ENCODE peak calls at places on chromosomes 3 and 15, in five cellular contexts. G is suprapubic skin, A is upper lobe of left lung, W is endothelial cell of umbilical vein, O is HepG2. N is an unnamed sample.
A peak's percentile ranks its signal among the peaks of the same experiment; 100 is the strongest.

GRCh38 chr15:66763186-66764066 is 61.4 kb downstream of the SMAD6 start:
- DNase-seq in O (no peak), A (peak; percentile 96), W (peak; percentile 54), G (peak; percentile 89), N (peak; percentile 88)

GRCh38 chr15:57298843-57299550 is 77.3 kb upstream of the CGNL1 start:
- DNase-seq in O (no peak), G (no peak), A (no peak), W (no peak), N (no peak)

GRCh38 chr3:97910931-97911351 is 61.3 kb downstream of the RIOX2 start:
- DNase-seq in O (no peak), W (no peak), A (no peak), G (no peak), N (peak; percentile 21)

GRCh38 chr3:122100591-122101491 is 45.7 kb downstream of the CD86 start:
- DNase-seq in G (no peak), A (no peak), O (no peak), W (no peak), N (no peak)

GRCh38 chr3:84738101-84738500 is 220.7 kb upstream of the CADM2 start:
- DNase-seq in O (no peak), W (no peak), A (no peak), G (no peak), N (no peak)

GRCh38 chr3:59052803-59053411 is 3.1 kb upstream of the CFAP20DC start:
- DNase-seq in A (no peak), W (peak; percentile 44), O (peak; percentile 25), G (no peak), N (no peak)

GRCh38 chr3:10351013-10351735 is 30.3 kb upstream of the SEC13 start:
- DNase-seq in A (no peak), W (no peak), G (no peak), O (no peak), N (no peak)

GRCh38 chr15:61301701-61302100 is 72.6 kb upstream of the RORA start:
- DNase-seq in O (no peak), G (no peak), A (no peak), W (no peak), N (no peak)

GRCh38 chr15:65377976-65378366 is at the start of gene IGDCC3:
- DNase-seq in W (no peak), O (peak; percentile 81), A (no peak), G (no peak), N (no peak)

GRCh38 chr15:38558714-38559059 is 5.9 kb downstream of the RASGRP1 start:
- DNase-seq in G (no peak), A (no peak), O (no peak), W (no peak), N (no peak)

GRCh38 chr3:157159037-157159761 is 748 bp downstream of the CCNL1 start:
- DNase-seq in G (peak; percentile 87), A (peak; percentile 74), O (peak; percentile 69), W (peak; percentile 58), N (peak; percentile 51)

GRCh38 chr3:42162462-42162861 is 71.3 kb downstream of the TRAK1 start:
- DNase-seq in A (no peak), W (no peak), G (no peak), O (peak; percentile 56), N (no peak)

GRCh38 chr3:181326637-181327223 is 337.2 kb upstream of the DNAJC19 start:
- DNase-seq in A (no peak), G (no peak), W (peak; percentile 54), O (peak; percentile 18), N (no peak)

GRCh38 chr3:111314146-111314873 is 227.7 kb upstream of the CD96 start:
- DNase-seq in O (no peak), A (peak; percentile 43), G (no peak), W (no peak), N (peak; percentile 54)

GRCh38 chr3:31232049-31233040 is 300.4 kb upstream of the STT3B start:
- DNase-seq in G (no peak), O (no peak), A (peak; percentile 57), W (peak; percentile 49), N (no peak)

GRCh38 chr3:129121016-129121791 is 400 bp downstream of the RAB43 start:
- DNase-seq in A (no peak), G (no peak), O (no peak), W (peak; percentile 59), N (no peak)

GRCh38 chr3:129118745-129119144 is 2.9 kb downstream of the RAB43 start:
- DNase-seq in G (no peak), A (no peak), W (peak; percentile 27), O (no peak), N (no peak)

GRCh38 chr3:129121792-129122696 is at the start of gene RAB43:
- DNase-seq in G (peak; percentile 94), W (peak; percentile 75), A (peak; percentile 93), O (peak; percentile 88), N (peak; percentile 91)

GRCh38 chr3:129119365-129120100 is 2.1 kb downstream of the RAB43 start:
- DNase-seq in G (no peak), A (peak; percentile 65), W (peak; percentile 31), O (peak; percentile 86), N (peak; percentile 62)

DNA sequence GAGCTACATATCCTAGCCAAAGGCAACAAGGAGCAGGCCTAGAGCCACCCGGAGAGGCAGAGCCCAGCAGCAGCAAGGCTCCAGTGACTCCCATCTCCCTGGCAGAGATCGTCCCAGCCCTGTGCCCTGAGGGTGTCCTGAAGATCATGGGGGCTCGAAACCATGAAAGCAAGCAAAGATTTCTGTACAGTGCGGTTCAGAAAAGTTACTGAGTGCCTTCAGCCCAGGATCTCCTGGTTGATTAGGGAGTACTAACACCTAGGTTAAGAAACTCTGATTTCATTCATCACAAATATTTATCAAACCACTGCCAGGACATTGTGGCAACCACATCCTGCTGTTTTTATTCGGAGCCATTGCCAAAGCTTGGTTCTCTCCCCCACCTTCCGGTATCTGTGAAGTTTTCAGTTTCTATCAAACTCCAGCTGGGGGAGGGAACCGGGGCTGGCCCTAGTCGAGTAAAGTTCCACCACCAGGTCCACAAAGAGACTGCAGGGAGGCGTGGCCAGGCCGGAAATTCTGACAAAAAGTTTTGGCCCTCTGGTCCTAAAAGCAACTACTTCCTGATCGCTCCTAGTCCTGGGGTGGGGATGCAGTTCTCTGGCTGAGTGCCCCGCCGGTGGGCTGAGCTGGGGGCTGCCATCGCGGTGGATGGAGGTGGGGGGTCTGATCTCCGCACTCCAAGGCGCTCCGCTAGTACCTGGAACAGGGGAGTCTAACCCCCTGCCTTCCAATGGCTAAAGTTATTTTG is 1.2 kb downstream of the RAB43 start:
- DNase-seq in G (peak; percentile 95), W (peak; percentile 87), A (peak; percentile 96), O (peak; percentile 90), N (peak; percentile 87)
- TF ChIP-seq POLR2A in G (no peak), W (peak; percentile 79), A (peak; percentile 93), O (peak; percentile 63), N (peak; percentile 89)

GRCh38 chr15:95284933-95285401 is 1045.5 kb upstream of the NR2F2 start:
- DNase-seq in W (peak; percentile 88), O (no peak), A (no peak), G (no peak), N (no peak)
- TF ChIP-seq CTCF in W (peak; percentile 21), O (no peak), A (no peak), G (no peak), N (no peak)

GRCh38 chr15:39880718-39881387 is 39.2 kb downstream of the GPR176 start:
- DNase-seq in W (no peak), A (no peak), G (no peak), O (no peak), N (no peak)
- TF ChIP-seq POLR2AphosphoS5 in W (no peak), A (no peak), G (no peak), O (no peak), N (no peak)

DNA sequence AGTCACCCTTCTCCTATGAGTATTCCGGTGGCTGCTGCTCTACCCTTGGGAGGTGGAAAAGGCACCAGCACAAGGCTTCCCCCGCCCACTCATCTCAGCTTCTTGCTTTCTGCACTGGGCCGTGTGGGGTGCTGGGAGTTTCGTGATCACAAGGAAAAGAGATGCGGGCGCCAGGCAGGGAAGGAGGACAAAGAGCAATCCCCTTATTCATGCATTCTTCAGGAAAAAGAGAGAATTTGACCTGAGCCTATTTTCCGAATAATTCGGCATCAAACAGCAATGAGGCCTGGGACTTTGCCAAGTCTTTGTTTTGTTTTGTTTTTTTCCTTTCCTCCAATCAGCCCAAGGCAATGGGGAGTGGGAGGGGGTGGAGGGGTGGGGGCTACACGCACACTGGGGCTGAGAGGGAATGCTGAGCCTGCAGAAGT is 102.1 kb upstream of the LPP start:
- DNase-seq in O (no peak), A (no peak), W (no peak), G (no peak), N (no peak)
- TF ChIP-seq POLR2A in O (no peak), A (no peak), W (no peak), G (no peak), N (no peak)

GRCh38 chr3:48993834-48994233 is 3.8 kb downstream of the P4HTM start:
- DNase-seq in G (no peak), O (no peak), A (no peak), W (no peak), N (no peak)

GRCh38 chr3:48991851-48992545 is 2.0 kb downstream of the P4HTM start:
- DNase-seq in G (no peak), W (no peak), O (no peak), A (no peak), N (no peak)

GRCh38 chr3:48989126-48989795 is 780 bp upstream of the P4HTM start:
- DNase-seq in G (peak; percentile 66), O (no peak), A (no peak), W (no peak), N (no peak)

GRCh38 chr3:48990636-48991421 is 788 bp downstream of the P4HTM start:
- DNase-seq in G (no peak), W (peak; percentile 52), A (peak; percentile 42), O (no peak), N (no peak)

DNA sequence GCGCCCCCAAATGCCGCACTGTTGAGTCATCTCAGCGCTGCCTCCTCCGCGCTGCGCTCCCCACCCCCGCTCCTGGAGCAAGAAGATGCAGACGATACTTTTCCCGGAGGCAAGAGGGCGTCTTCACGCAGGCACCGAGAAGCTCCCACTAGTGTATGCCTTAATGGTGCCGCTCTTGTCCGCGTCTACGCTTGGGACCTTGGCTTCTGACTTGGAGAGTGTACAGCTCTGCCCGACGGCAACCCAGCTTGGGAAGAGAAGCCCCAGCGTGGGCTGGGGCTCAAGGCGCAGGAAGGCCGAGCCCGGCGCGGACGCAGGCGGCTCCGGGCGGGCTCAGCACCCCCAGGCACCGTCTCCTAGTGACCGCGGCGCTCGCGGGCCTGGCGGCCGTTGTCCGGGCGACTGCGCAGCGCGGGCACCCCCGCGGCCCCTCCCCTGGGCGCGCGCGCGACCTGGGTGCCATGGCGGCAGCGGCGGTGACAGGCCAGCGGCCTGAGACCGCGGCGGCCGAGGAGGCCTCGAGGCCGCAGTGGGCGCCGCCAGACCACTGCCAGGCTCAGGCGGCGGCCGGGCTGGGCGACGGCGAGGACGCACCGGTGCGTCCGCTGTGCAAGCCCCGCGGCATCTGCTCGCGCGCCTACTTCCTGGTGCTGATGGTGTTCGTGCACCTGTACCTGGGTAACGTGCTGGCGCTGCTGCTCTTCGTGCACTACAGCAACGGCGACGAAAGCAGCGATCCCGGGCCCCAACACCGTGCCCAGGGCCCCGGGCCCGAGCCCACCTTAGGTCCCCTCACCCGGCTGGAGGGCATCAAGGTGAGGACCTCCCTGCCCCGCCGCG is at the start of gene P4HTM:
- DNase-seq in G (peak; percentile 93), A (peak; percentile 85), O (no peak), W (peak; percentile 93), N (peak; percentile 80)
- TF ChIP-seq CTCF in G (peak; percentile 13), A (peak; percentile 40), O (no peak), W (no peak), N (peak; percentile 23)

DNA sequence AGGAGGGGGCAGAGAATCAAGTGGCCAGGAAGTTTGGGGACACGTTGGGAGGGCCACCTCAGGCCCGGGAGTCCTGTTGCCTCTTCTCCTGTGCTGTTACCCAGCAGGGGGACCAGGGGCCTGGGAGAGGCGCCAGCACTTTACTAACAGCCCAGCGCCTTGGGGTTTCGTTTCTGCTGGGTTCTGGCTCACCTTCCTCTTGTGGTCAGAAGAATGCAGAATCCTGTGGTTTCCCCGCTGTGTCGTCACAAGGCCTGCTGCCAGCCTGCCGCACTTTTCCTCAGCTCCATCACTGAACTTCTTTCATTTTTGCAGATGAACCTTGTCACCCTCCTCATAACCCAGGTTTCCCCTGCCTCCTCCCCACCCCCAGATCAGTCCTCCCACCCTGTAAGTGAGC is 67.7 kb downstream of the SLC30A4 start:
- DNase-seq in W (no peak), O (no peak), A (peak; percentile 94), G (peak; percentile 67), N (peak; percentile 66)
- TF ChIP-seq POLR2AphosphoS5 in W (no peak), O (no peak), A (peak; percentile 64), G (no peak), N (peak; percentile 39)